ENCODE peak calls at places on chromosomes 11 and 22, in eight cellular contexts. V is HEK293T; K is progenitor cell of endocrine pancreas; M is occipital lobe; G is neuronal stem cell; Z is H54; U is stimulated activated CD4-positive, alpha-beta T cell treated with anti-CD3 and anti-CD28 coated beads, Interleukin-1b, Interleukin-23, amount 100 ng/mL, for 4 hours; W is endothelial cell. N is an unnamed sample.

GRCh38 chr11:70054020-70054419 is 24.1 kb upstream of the ANO1 start:
- DNase-seq in V (no peak), K (no peak), M (no peak), G (no peak), Z (no peak), U (no peak), W (no peak), N (no peak)

GRCh38 chr11:75497788-75498404 is 27.8 kb downstream of the GDPD5 start:
- DNase-seq in V (no peak), K (no peak), M (no peak), G (no peak), Z (no peak), U (no peak), W (no peak), N (no peak)

GRCh38 chr11:125164422-125165110 is at the start of gene PKNOX2:
- DNase-seq in V (peak), K (peak), M (peak), G (peak), Z (no peak), U (peak), W (peak), N (peak)

GRCh38 chr22:30178180-30179126 is 68.1 kb downstream of the LIF start:
- DNase-seq in V (no peak), K (no peak), M (no peak), G (no peak), Z (no peak), U (peak), W (no peak), N (no peak)

GRCh38 chr11:46036009-46036408 is 85.2 kb downstream of the PHF21A start:
- DNase-seq in V (no peak), K (no peak), M (no peak), G (no peak), Z (no peak), U (no peak), W (no peak), N (no peak)

GRCh38 chr11:117179048-117179999 is 781 bp downstream of the SIDT2 start:
- DNase-seq in V (peak), K (no peak), M (no peak), G (no peak), Z (no peak), U (peak), W (peak), N (peak)

GRCh38 chr11:71438650-71439049 is 9.5 kb downstream of the DHCR7 start:
- DNase-seq in V (no peak), K (no peak), M (no peak), G (no peak), Z (no peak), U (no peak), W (no peak), N (no peak)

GRCh38 chr22:36197601-36198146 is 3.9 kb downstream of the APOL4 start:
- DNase-seq in V (no peak), K (no peak), M (no peak), G (peak), Z (no peak), U (no peak), W (peak), N (no peak)

GRCh38 chr11:78160557-78160956 is 21.1 kb upstream of the ALG8 start:
- DNase-seq in V (no peak), K (no peak), M (no peak), G (no peak), Z (no peak), U (no peak), W (no peak), N (no peak)

GRCh38 chr22:24427500-24428164 is at the start of gene ADORA2A:
- DNase-seq in V (no peak), K (no peak), M (no peak), G (no peak), Z (no peak), U (peak), W (no peak), N (no peak)

GRCh38 chr11:71499125-71499524 is 27.9 kb upstream of the KRTAP5-7 start:
- DNase-seq in V (no peak), K (peak), M (no peak), G (no peak), Z (no peak), U (no peak), W (no peak), N (no peak)

GRCh38 chr22:49917997-49918910 is at the start of the genes ALG12 and CRELD2:
- DNase-seq in V (peak), K (peak), M (peak), G (peak), Z (peak), U (peak), W (peak), N (peak)

GRCh38 chr11:18171377-18172000 is 1.1 kb upstream of the MRGPRX4 start:
- DNase-seq in V (peak), K (no peak), M (no peak), G (peak), Z (peak), U (no peak), W (peak), N (peak)

GRCh38 chr11:12158926-12159325 is 48.5 kb downstream of the MICAL2 start:
- DNase-seq in V (no peak), K (no peak), M (no peak), G (no peak), Z (no peak), U (no peak), W (no peak), N (no peak)

GRCh38 chr11:68325183-68325893 is 12.9 kb downstream of the LRP5 start:
- DNase-seq in V (no peak), K (no peak), M (no peak), G (no peak), Z (no peak), U (no peak), W (no peak), N (peak)

GRCh38 chr11:57087966-57088365 is 93.8 kb upstream of the LRRC55 start:
- DNase-seq in V (no peak), K (no peak), M (no peak), G (peak), Z (no peak), U (no peak), W (no peak), N (no peak)

GRCh38 chr11:119605137-119605675 is 123.8 kb downstream of the NECTIN1 start:
- DNase-seq in V (no peak), K (no peak), M (no peak), G (no peak), Z (no peak), U (no peak), W (no peak), N (no peak)

GRCh38 chr11:67581469-67581868 is 2.1 kb upstream of the GSTP1 start:
- DNase-seq in V (no peak), K (peak), M (no peak), G (no peak), Z (no peak), U (no peak), W (no peak), N (peak)

GRCh38 chr22:49179886-49180682 is 647.6 kb downstream of the BRD1 start:
- DNase-seq in V (no peak), K (no peak), M (no peak), G (no peak), Z (no peak), U (no peak), W (no peak), N (no peak)